ENCODE peak calls at places on chromosomes 11 and 22, in five cellular contexts. One of them, this sample, is unnamed.

GRCh38 chr11:69518081-69518950 is 36.9 kb downstream of the LINC01488 start:
- DNase-seq in heart right ventricle: no peak
- DNase-seq in Peyer's patch: no peak
- DNase-seq in transverse colon: no peak
- DNase-seq in GM23338: no peak
- DNase-seq in this sample: no peak

GRCh38 chr22:45678961-45679912 is 7.6 kb downstream of the ATXN10 start:
- DNase-seq in heart right ventricle: no peak
- DNase-seq in Peyer's patch: no peak
- DNase-seq in transverse colon: no peak
- DNase-seq in GM23338: no peak
- DNase-seq in this sample: no peak

GRCh38 chr22:38148252-38148651 is 33.4 kb downstream of the PLA2G6 start:
- DNase-seq in heart right ventricle: no peak
- DNase-seq in Peyer's patch: no peak
- DNase-seq in transverse colon: no peak
- DNase-seq in GM23338: peak; percentile 44
- DNase-seq in this sample: no peak

GRCh38 chr11:1049431-1049891 is 12.9 kb upstream of the MUC6 start:
- DNase-seq in heart right ventricle: no peak
- DNase-seq in Peyer's patch: no peak
- DNase-seq in transverse colon: no peak
- DNase-seq in GM23338: no peak
- DNase-seq in this sample: peak; percentile 23

GRCh38 chr11:61688368-61689163 is 8.4 kb downstream of the DAGLA start:
- DNase-seq in heart right ventricle: peak; percentile 69
- DNase-seq in Peyer's patch: no peak
- DNase-seq in transverse colon: peak; percentile 83
- DNase-seq in GM23338: no peak
- DNase-seq in this sample: no peak

GRCh38 chr11:76787911-76788596 is 4.9 kb downstream of the TSKU start:
- DNase-seq in heart right ventricle: no peak
- DNase-seq in Peyer's patch: no peak
- DNase-seq in transverse colon: peak; percentile 26
- DNase-seq in GM23338: no peak
- DNase-seq in this sample: no peak

GRCh38 chr11:64092761-64093136 is 57.0 kb downstream of the FLRT1 start:
- DNase-seq in heart right ventricle: no peak
- DNase-seq in Peyer's patch: no peak
- DNase-seq in transverse colon: no peak
- DNase-seq in GM23338: no peak
- DNase-seq in this sample: no peak

GRCh38 chr11:100830978-100831732 is 144.1 kb downstream of the ARHGAP42 start:
- DNase-seq in heart right ventricle: peak; percentile 42
- DNase-seq in Peyer's patch: no peak
- DNase-seq in transverse colon: no peak
- DNase-seq in GM23338: peak; percentile 30
- DNase-seq in this sample: no peak

DNA sequence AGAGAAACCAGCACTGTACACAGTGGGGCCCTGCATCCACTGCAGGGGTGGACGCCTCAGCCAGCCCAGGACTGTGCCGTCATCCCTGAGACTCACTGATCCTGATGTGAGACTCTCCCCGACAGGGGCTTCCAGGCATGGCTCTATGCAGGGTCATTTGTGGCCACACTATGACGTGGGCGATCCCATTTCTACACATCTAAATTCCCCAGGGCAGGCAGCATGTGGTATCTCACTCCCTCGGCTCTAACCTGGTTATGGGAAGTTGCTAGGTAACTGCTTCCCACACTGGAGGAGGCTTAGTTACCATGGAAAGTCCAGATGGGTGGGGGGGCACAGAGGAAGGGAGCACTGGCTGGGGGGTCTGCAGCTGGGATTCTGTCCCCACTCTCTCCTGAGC is 14.1 kb upstream of the FAM83F start:
- DNase-seq in heart right ventricle: no peak
- DNase-seq in Peyer's patch: no peak
- DNase-seq in transverse colon: no peak
- DNase-seq in GM23338: no peak
- DNase-seq in this sample: no peak
- H3K27ac ChIP-seq in heart right ventricle: no peak overlapping the region
- H3K27ac ChIP-seq in Peyer's patch: no peak overlapping the region
- H3K27ac ChIP-seq in transverse colon: no peak overlapping the region
- H3K27ac ChIP-seq in GM23338: no peak overlapping the region
- H3K27ac ChIP-seq in this sample: no peak overlapping the region

GRCh38 chr11:121414141-121414918 is 37.8 kb upstream of the SORL1 start:
- DNase-seq in heart right ventricle: no peak
- DNase-seq in Peyer's patch: no peak
- DNase-seq in transverse colon: no peak
- DNase-seq in GM23338: no peak
- DNase-seq in this sample: no peak

GRCh38 chr11:121415861-121416260 is 36.3 kb upstream of the SORL1 start:
- DNase-seq in heart right ventricle: no peak
- DNase-seq in Peyer's patch: no peak
- DNase-seq in transverse colon: peak; percentile 45
- DNase-seq in GM23338: no peak
- DNase-seq in this sample: no peak

GRCh38 chr11:121417607-121418006 is 34.5 kb upstream of the SORL1 start:
- DNase-seq in heart right ventricle: no peak
- DNase-seq in Peyer's patch: no peak
- DNase-seq in transverse colon: no peak
- DNase-seq in GM23338: no peak
- DNase-seq in this sample: no peak

GRCh38 chr11:121418625-121419114 is 33.4 kb upstream of the SORL1 start:
- DNase-seq in heart right ventricle: peak; percentile 52
- DNase-seq in Peyer's patch: no peak
- DNase-seq in transverse colon: peak; percentile 36
- DNase-seq in GM23338: no peak
- DNase-seq in this sample: no peak

GRCh38 chr11:121416909-121417567 is 35.1 kb upstream of the SORL1 start:
- DNase-seq in heart right ventricle: peak; percentile 85
- DNase-seq in Peyer's patch: peak; percentile 49
- DNase-seq in transverse colon: peak; percentile 88
- DNase-seq in GM23338: no peak
- DNase-seq in this sample: peak; percentile 56
- H3K27ac ChIP-seq in heart right ventricle: no peak overlapping the region
- H3K27ac ChIP-seq in Peyer's patch: peak overlapping the region; percentile 5
- H3K27ac ChIP-seq in transverse colon: peak overlapping the region; percentile 62
- H3K27ac ChIP-seq in GM23338: no peak overlapping the region
- H3K27ac ChIP-seq in this sample: no peak overlapping the region

DNA sequence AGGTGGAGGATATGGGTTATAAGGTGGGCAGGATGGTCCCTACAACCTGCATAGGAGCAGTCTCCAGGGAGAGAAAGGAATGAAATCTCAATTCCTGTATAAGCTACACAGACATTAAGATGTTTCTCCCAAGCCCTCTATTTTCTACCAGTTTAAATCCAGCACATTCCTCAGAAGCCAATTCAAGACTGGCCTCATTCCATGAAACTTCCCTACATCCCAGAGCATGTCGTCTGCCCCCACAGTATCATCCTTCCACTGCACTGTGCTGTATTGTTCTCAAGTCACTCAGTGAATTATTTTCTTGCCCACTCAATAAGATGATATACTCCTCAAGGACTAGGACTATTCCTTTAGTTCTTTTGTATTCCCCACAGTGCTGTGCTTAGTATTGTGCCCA is 203.0 kb upstream of the BLID start:
- DNase-seq in heart right ventricle: no peak
- DNase-seq in Peyer's patch: no peak
- DNase-seq in transverse colon: no peak
- DNase-seq in GM23338: no peak
- DNase-seq in this sample: no peak
- H3K27ac ChIP-seq in heart right ventricle: no peak overlapping the region
- H3K27ac ChIP-seq in Peyer's patch: no peak overlapping the region
- H3K27ac ChIP-seq in transverse colon: no peak overlapping the region
- H3K27ac ChIP-seq in GM23338: no peak overlapping the region
- H3K27ac ChIP-seq in this sample: no peak overlapping the region

GRCh38 chr11:125335101-125335500 is 161.0 kb downstream of the FEZ1 start:
- DNase-seq in heart right ventricle: no peak
- DNase-seq in Peyer's patch: no peak
- DNase-seq in transverse colon: no peak
- DNase-seq in GM23338: no peak
- DNase-seq in this sample: no peak
- H3K27ac ChIP-seq in heart right ventricle: no peak overlapping the region
- H3K27ac ChIP-seq in Peyer's patch: no peak overlapping the region
- H3K27ac ChIP-seq in transverse colon: no peak overlapping the region
- H3K27ac ChIP-seq in GM23338: no peak overlapping the region
- H3K27ac ChIP-seq in this sample: peak overlapping the region; percentile 30

GRCh38 chr11:44815917-44816456 is 89.2 kb downstream of the TSPAN18 start:
- DNase-seq in heart right ventricle: no peak
- DNase-seq in Peyer's patch: no peak
- DNase-seq in transverse colon: no peak
- DNase-seq in GM23338: no peak
- DNase-seq in this sample: no peak

GRCh38 chr11:44814881-44815592 is 88.3 kb downstream of the TSPAN18 start:
- DNase-seq in heart right ventricle: no peak
- DNase-seq in Peyer's patch: no peak
- DNase-seq in transverse colon: no peak
- DNase-seq in GM23338: no peak
- DNase-seq in this sample: peak; percentile 60

GRCh38 chr11:44816761-44817160 is 90.0 kb downstream of the TSPAN18 start:
- DNase-seq in heart right ventricle: no peak
- DNase-seq in Peyer's patch: no peak
- DNase-seq in transverse colon: no peak
- DNase-seq in GM23338: no peak
- DNase-seq in this sample: no peak

GRCh38 chr11:44818110-44818509 is 91.3 kb downstream of the TSPAN18 start:
- DNase-seq in heart right ventricle: peak; percentile 24
- DNase-seq in Peyer's patch: no peak
- DNase-seq in transverse colon: no peak
- DNase-seq in GM23338: no peak
- DNase-seq in this sample: no peak

DNA sequence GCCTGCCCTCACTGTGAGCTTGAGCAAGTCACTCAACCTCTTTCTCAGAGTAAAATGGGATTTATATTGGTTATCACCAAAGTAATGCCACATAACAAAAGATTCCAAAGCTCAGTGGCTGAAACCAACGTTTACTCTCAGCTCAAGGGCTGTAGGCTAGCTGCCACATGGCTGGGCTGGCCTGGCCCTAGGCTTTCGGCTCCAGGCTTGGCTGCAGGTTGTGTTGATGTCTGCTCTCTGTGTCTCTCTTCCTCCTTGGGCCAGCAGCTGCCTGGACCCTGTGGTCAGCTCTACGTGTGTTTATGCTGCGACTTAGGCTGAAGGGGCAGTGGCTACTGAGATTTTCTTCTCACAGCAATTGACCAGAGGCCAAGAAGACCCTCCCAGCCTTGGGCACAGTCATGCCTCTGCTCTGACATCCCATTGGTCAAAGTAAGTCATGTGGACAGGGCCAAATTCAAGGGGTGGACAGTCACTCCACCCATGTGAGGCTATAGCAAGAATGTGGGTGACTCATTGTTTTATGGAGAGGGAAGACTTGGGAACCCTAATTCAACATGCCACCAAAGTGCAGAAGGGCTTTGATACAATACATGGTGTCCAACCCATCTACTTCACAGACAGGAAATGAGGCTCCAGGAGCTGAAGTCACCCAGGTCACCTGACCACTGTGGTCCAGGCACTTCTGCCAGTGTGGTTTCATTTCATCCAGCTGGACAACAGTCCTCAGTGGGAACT is 90.6 kb downstream of the TSPAN18 start:
- DNase-seq in heart right ventricle: no peak
- DNase-seq in Peyer's patch: no peak
- DNase-seq in transverse colon: no peak
- DNase-seq in GM23338: no peak
- DNase-seq in this sample: no peak
- H3K27ac ChIP-seq in heart right ventricle: no peak overlapping the region
- H3K27ac ChIP-seq in Peyer's patch: no peak overlapping the region
- H3K27ac ChIP-seq in transverse colon: no peak overlapping the region
- H3K27ac ChIP-seq in GM23338: no peak overlapping the region
- H3K27ac ChIP-seq in this sample: no peak overlapping the region